ENCODE peak calls at places on chromosomes 13 and 19, in ten cellular contexts. W is CD8-positive, alpha-beta T cell; T is cardiac fibroblast; A is heart right ventricle; I is SK-N-MC; D is astrocyte of the cerebellum; O is fibroblast of lung; X is HFF-Myc; G is CD8-positive, alpha-beta memory T cell; V is BJ. F is an unnamed sample.

GRCh38 chr19:18274776-18275356 is 614 bp upstream of the IQCN start:
- DNase-seq in W (no peak), T (peak; percentile 92), A (peak; percentile 89), I (no peak), D (peak; percentile 80), O (peak; percentile 86), X (no peak), G (peak; percentile 48), V (peak; percentile 64), F (peak; percentile 93)

GRCh38 chr13:40077396-40078027 is 422.1 kb downstream of the COG6 start:
- DNase-seq in W (no peak), T (no peak), A (no peak), I (no peak), D (no peak), O (no peak), X (no peak), G (no peak), V (no peak), F (no peak)

GRCh38 chr13:113528798-113529180 is 38.3 kb upstream of the DCUN1D2 start:
- DNase-seq in W (no peak), T (no peak), A (no peak), I (no peak), D (no peak), O (no peak), X (no peak), G (no peak), V (no peak), F (no peak)

GRCh38 chr13:20974981-20975585 is 72.5 kb upstream of the XPO4 start:
- DNase-seq in W (no peak), T (no peak), A (no peak), I (no peak), D (no peak), O (no peak), X (no peak), G (no peak), V (no peak), F (no peak)

GRCh38 chr13:24910502-24911134 is 146.6 kb downstream of the RNF17 start:
- DNase-seq in W (no peak), T (no peak), A (no peak), I (no peak), D (no peak), O (no peak), X (peak; percentile 19), G (no peak), V (no peak), F (no peak)

GRCh38 chr13:67118277-67118676 is 111.9 kb downstream of the PCDH9 start:
- DNase-seq in W (no peak), T (no peak), A (no peak), I (no peak), D (no peak), O (no peak), X (no peak), G (no peak), V (no peak), F (no peak)

GRCh38 chr19:17677002-17677401 is 11.2 kb downstream of the UNC13A start:
- DNase-seq in W (no peak), T (no peak), A (no peak), I (no peak), D (no peak), O (no peak), X (no peak), G (no peak), V (no peak), F (no peak)

GRCh38 chr13:101739382-101740178 is 287.1 kb downstream of the ITGBL1 start:
- DNase-seq in W (no peak), T (no peak), A (no peak), I (no peak), D (no peak), O (no peak), X (no peak), G (no peak), V (no peak), F (no peak)

GRCh38 chr13:25939961-25940687 is 111.7 kb downstream of the SHISA2 start:
- DNase-seq in W (no peak), T (no peak), A (no peak), I (no peak), D (no peak), O (no peak), X (no peak), G (no peak), V (no peak), F (no peak)

GRCh38 chr19:7722231-7722651 is 9.7 kb downstream of the CLEC4G start:
- DNase-seq in W (no peak), T (no peak), A (no peak), I (no peak), D (no peak), O (no peak), X (no peak), G (no peak), V (no peak), F (no peak)

GRCh38 chr19:39953915-39954314 is 17.1 kb upstream of the PSMC4 start:
- DNase-seq in W (no peak), T (no peak), A (no peak), I (no peak), D (no peak), O (no peak), X (no peak), G (no peak), V (no peak), F (no peak)

GRCh38 chr19:18419195-18419698 is at the start of gene SSBP4:
- DNase-seq in W (peak; percentile 55), T (peak; percentile 89), A (peak; percentile 82), I (no peak), D (no peak), O (peak; percentile 75), X (no peak), G (peak; percentile 75), V (no peak), F (peak; percentile 81)

GRCh38 chr13:80508031-80508430 is 167.1 kb upstream of the SPRY2 start:
- DNase-seq in W (no peak), T (peak; percentile 28), A (no peak), I (no peak), D (no peak), O (no peak), X (no peak), G (no peak), V (no peak), F (no peak)

GRCh38 chr13:95834134-95834765 is 157.3 kb downstream of the DNAJC3 start:
- DNase-seq in W (peak; percentile 53), T (peak; percentile 77), A (peak; percentile 44), I (peak; percentile 42), D (peak; percentile 59), O (peak; percentile 40), X (peak; percentile 46), G (peak; percentile 51), V (peak; percentile 4), F (peak; percentile 43)

GRCh38 chr13:110390572-110390971 is 83.5 kb downstream of the COL4A2 start:
- DNase-seq in W (no peak), T (peak; percentile 69), A (no peak), I (no peak), D (no peak), O (peak; percentile 96), X (peak; percentile 92), G (no peak), V (no peak), F (no peak)

GRCh38 chr13:110388141-110388943 is 81.3 kb downstream of the COL4A2 start:
- DNase-seq in W (no peak), T (peak; percentile 81), A (peak; percentile 46), I (peak; percentile 94), D (no peak), O (peak; percentile 87), X (no peak), G (no peak), V (no peak), F (no peak)

GRCh38 chr13:110382830-110383229 is 75.7 kb downstream of the COL4A2 start:
- DNase-seq in W (no peak), T (no peak), A (no peak), I (no peak), D (no peak), O (no peak), X (no peak), G (no peak), V (no peak), F (no peak)

GRCh38 chr13:110391273-110391672 is 84.2 kb downstream of the COL4A2 start:
- DNase-seq in W (no peak), T (no peak), A (no peak), I (no peak), D (no peak), O (peak; percentile 81), X (no peak), G (no peak), V (no peak), F (no peak)

GRCh38 chr13:110387451-110388140 is 80.5 kb downstream of the COL4A2 start:
- DNase-seq in W (no peak), T (peak; percentile 67), A (peak; percentile 51), I (no peak), D (no peak), O (no peak), X (no peak), G (peak; percentile 8), V (no peak), F (no peak)
- H3K4me3 ChIP-seq in W (no peak overlapping the region), T (no peak overlapping the region), A (peak overlapping the region; percentile 36), I (peak overlapping the region; percentile 66), D (no peak overlapping the region), O (peak overlapping the region; percentile 5), X (no peak overlapping the region), G (no peak overlapping the region), V (no peak overlapping the region), F (no peak overlapping the region)

GRCh38 chr19:36577271-36577996 is 4.3 kb upstream of the ZNF529 start:
- DNase-seq in W (no peak), T (no peak), A (no peak), I (no peak), D (no peak), O (peak; percentile 58), X (no peak), G (no peak), V (no peak), F (no peak)
- H3K4me3 ChIP-seq in W (no peak overlapping the region), T (no peak overlapping the region), A (no peak overlapping the region), I (no peak overlapping the region), D (no peak overlapping the region), O (no peak overlapping the region), X (no peak overlapping the region), G (no peak overlapping the region), V (no peak overlapping the region), F (no peak overlapping the region)

DNA sequence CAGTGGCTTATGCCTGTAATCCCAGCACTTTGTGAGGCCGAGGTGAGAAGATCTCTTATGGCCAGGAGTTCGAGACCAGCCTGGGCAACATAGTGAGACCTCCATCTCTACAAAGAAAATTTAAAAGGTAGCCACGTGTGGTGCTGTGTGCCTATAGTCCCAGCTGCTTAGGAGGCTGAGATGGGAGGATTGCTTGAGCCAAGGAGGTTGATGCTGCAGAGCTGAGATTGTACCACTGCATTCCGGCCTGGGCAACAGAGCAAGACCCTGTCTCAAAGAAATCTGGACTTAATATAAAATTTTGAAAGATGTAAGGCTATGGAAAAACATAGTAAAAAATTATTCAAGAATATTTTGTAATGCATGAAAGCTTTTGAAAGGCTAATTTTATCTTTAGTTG is 65.3 kb upstream of the RNF113B start:
- DNase-seq in W (no peak), T (no peak), A (no peak), I (no peak), D (no peak), O (no peak), X (no peak), G (no peak), V (no peak), F (no peak)
- H3K4me3 ChIP-seq in W (no peak overlapping the region), T (no peak overlapping the region), A (no peak overlapping the region), I (no peak overlapping the region), D (no peak overlapping the region), O (no peak overlapping the region), X (no peak overlapping the region), G (no peak overlapping the region), V (no peak overlapping the region), F (no peak overlapping the region)

DNA sequence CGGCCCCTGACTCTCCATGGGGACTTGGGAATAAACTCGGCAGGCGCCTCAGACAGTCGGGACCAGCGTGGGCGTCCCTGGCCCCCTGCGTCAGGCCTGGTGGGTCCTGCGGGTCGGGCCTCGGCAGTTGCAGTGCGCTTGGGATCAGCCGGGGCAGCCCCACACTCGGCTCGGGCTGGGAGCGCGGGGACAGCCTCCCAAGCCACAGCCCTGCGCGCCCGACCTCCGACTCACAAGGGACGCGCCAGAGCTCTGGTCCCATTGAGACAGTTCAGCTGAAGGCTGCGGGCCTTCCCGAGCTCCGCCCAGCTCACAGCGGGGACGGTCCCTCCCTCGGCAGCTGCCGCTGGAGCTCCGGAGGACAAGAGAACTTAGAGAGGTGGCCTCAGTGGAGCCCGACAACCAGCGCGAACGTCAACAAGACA is 45.7 kb upstream of the ZNF730 start:
- DNase-seq in W (no peak), T (peak; percentile 16), A (peak; percentile 37), I (no peak), D (no peak), O (peak; percentile 36), X (no peak), G (no peak), V (no peak), F (no peak)
- H3K4me3 ChIP-seq in W (no peak overlapping the region), T (peak overlapping the region; percentile 28), A (peak overlapping the region; percentile 53), I (no peak overlapping the region), D (peak overlapping the region; percentile 38), O (peak overlapping the region; percentile 40), X (peak overlapping the region; percentile 21), G (no peak overlapping the region), V (peak overlapping the region; percentile 44), F (no peak overlapping the region)